ENCODE peak calls at places on chromosomes 7 and 10, in eight cellular contexts. Q is choroid plexus epithelial cell, N is SK-N-SH, V is colonic mucosa, A is endothelial cell, T is prostate gland, E is lung, I is cardiac fibroblast. W is an unnamed sample.

GRCh38 chr10:31263903-31264302 is 55.1 kb upstream of the ZEB1 start:
- DNase-seq in Q (peak), E (no peak), I (peak), N (no peak), T (no peak), A (no peak), V (no peak), W (no peak)

GRCh38 chr10:50360077-50360476 is 108.8 kb upstream of the ASAH2 start:
- DNase-seq in Q (no peak), N (no peak), E (no peak), I (no peak), V (no peak), T (no peak), A (no peak), W (no peak)

GRCh38 chr10:87632439-87632838 is 27.2 kb upstream of the PAPSS2 start:
- DNase-seq in T (no peak), E (no peak), N (no peak), A (no peak), Q (no peak), I (no peak), V (no peak), W (no peak)

GRCh38 chr7:27110163-27110976 is 7.9 kb upstream of the HOXA2 start:
- DNase-seq in V (peak), A (no peak), E (no peak), I (no peak), N (peak), Q (no peak), T (peak), W (no peak)

GRCh38 chr7:139588632-139589031 is 65.1 kb downstream of the CLEC2L start:
- DNase-seq in V (no peak), Q (peak), N (no peak), I (peak), E (no peak), T (no peak), A (no peak), W (peak)

GRCh38 chr7:72467237-72467636 is 55.1 kb upstream of the CALN1 start:
- DNase-seq in I (no peak), T (no peak), E (no peak), V (no peak), N (no peak), Q (no peak), A (no peak), W (no peak)

GRCh38 chr7:116258734-116259133 is 48.4 kb downstream of the TES start:
- DNase-seq in N (peak), T (peak), E (no peak), Q (peak), A (peak), V (peak), I (peak), W (no peak)

GRCh38 chr10:129773359-129773990 is 190.6 kb downstream of the EBF3 start:
- DNase-seq in E (no peak), N (no peak), I (no peak), T (no peak), A (no peak), Q (no peak), V (no peak), W (peak)

GRCh38 chr10:58752665-58753064 is 240.0 kb downstream of the BICC1 start:
- DNase-seq in N (no peak), T (no peak), I (no peak), E (no peak), V (no peak), Q (no peak), A (no peak), W (no peak)

GRCh38 chr10:128898133-128898915 is 568.7 kb upstream of the MGMT start:
- DNase-seq in V (no peak), E (peak), T (peak), Q (no peak), A (no peak), I (no peak), N (no peak), W (no peak)

GRCh38 chr7:108002726-108003590 is at the start of gene LAMB1:
- DNase-seq in V (peak), E (peak), Q (peak), T (peak), I (peak), A (peak), N (peak), W (peak)

GRCh38 chr7:96314402-96315108 is 7.3 kb downstream of the SLC25A13 start:
- DNase-seq in I (no peak), N (no peak), T (no peak), V (no peak), Q (peak), E (no peak), A (no peak), W (no peak)

GRCh38 chr7:142279616-142280015 is 21.8 kb upstream of the PRSS58 start:
- DNase-seq in I (no peak), T (no peak), N (no peak), A (no peak), Q (no peak), E (no peak), V (no peak), W (no peak)

GRCh38 chr7:82164813-82165212 is 278.8 kb downstream of the CACNA2D1 start:
- DNase-seq in Q (peak), I (peak), E (no peak), V (peak), T (no peak), A (no peak), N (peak), W (no peak)

GRCh38 chr10:32317795-32318194 is 29.2 kb downstream of the EPC1 start:
- DNase-seq in V (no peak), A (no peak), I (no peak), Q (no peak), E (no peak), N (no peak), T (no peak), W (no peak)

GRCh38 chr7:128091106-128091505 is 59.9 kb upstream of the LRRC4 start:
- DNase-seq in E (no peak), T (no peak), V (no peak), N (no peak), I (peak), Q (no peak), A (no peak), W (no peak)

GRCh38 chr7:37973915-37974314 is 53.5 kb downstream of the EPDR1 start:
- DNase-seq in N (no peak), A (no peak), V (no peak), T (no peak), I (no peak), E (no peak), Q (no peak), W (no peak)

GRCh38 chr10:79224992-79225391 is 122.3 kb upstream of the PPIF start:
- DNase-seq in V (no peak), I (no peak), A (no peak), E (no peak), N (no peak), Q (no peak), T (no peak), W (no peak)

GRCh38 chr7:149209518-149210269 is 14.3 kb downstream of the ZNF282 start:
- DNase-seq in N (peak), T (no peak), E (no peak), V (peak), A (peak), Q (peak), I (peak), W (no peak)

GRCh38 chr10:76583711-76584161 is 1053.9 kb downstream of the KCNMA1 start:
- DNase-seq in I (peak), T (no peak), N (no peak), Q (peak), A (no peak), V (no peak), E (no peak), W (no peak)

GRCh38 chr7:40682696-40683095 is 547.9 kb downstream of the SUGCT start:
- DNase-seq in Q (no peak), T (no peak), E (no peak), V (no peak), N (no peak), I (no peak), A (no peak), W (no peak)

GRCh38 chr10:71981024-71981867 is 17.1 kb downstream of the CHST3 start:
- DNase-seq in N (peak), I (peak), V (no peak), E (no peak), A (no peak), Q (peak), T (no peak), W (no peak)

GRCh38 chr7:156640949-156641485 is 443 bp downstream of the RNF32 start:
- DNase-seq in N (no peak), E (peak), I (peak), T (peak), Q (peak), V (peak), A (no peak), W (no peak)

GRCh38 chr7:123797673-123798526 is 47.1 kb upstream of the HYAL4 start:
- DNase-seq in T (peak), A (no peak), V (no peak), N (peak), E (peak), Q (peak), I (peak), W (no peak)

GRCh38 chr10:12801214-12802087 is 200.1 kb downstream of the CCDC3 start:
- DNase-seq in Q (no peak), A (no peak), E (no peak), V (no peak), N (no peak), T (no peak), I (no peak), W (no peak)

GRCh38 chr7:41879113-41879385 is 176.2 kb upstream of the INHBA start:
- DNase-seq in V (no peak), N (no peak), A (no peak), T (no peak), I (peak), E (no peak), Q (no peak), W (no peak)

GRCh38 chr7:82291931-82292330 is 151.6 kb downstream of the CACNA2D1 start:
- DNase-seq in I (peak), Q (no peak), A (no peak), T (no peak), V (no peak), N (no peak), E (no peak), W (no peak)

GRCh38 chr10:12766222-12766621 is 235.3 kb downstream of the CCDC3 start:
- DNase-seq in A (no peak), I (no peak), Q (no peak), T (no peak), V (no peak), N (no peak), E (no peak), W (no peak)

GRCh38 chr10:13792011-13792410 is 205.2 kb downstream of the PRPF18 start:
- DNase-seq in V (peak), T (peak), I (no peak), E (no peak), A (no peak), N (peak), Q (no peak), W (no peak)

GRCh38 chr10:124717911-124718734 is 26.1 kb downstream of the FAM53B start:
- DNase-seq in V (no peak), A (no peak), E (no peak), T (no peak), N (no peak), I (no peak), Q (no peak), W (no peak)

GRCh38 chr10:124722812-124723783 is 21.1 kb downstream of the FAM53B start:
- DNase-seq in Q (peak), V (no peak), N (no peak), E (no peak), I (no peak), A (no peak), T (no peak), W (no peak)

GRCh38 chr10:124717358-124717757 is 26.8 kb downstream of the FAM53B start:
- DNase-seq in N (no peak), Q (no peak), T (no peak), I (no peak), V (no peak), E (no peak), A (no peak), W (no peak)

GRCh38 chr10:124721295-124722052 is 22.7 kb downstream of the FAM53B start:
- DNase-seq in V (peak), A (no peak), I (peak), E (no peak), N (no peak), T (peak), Q (peak), W (no peak)

GRCh38 chr10:124719213-124719851 is 24.8 kb downstream of the FAM53B start:
- DNase-seq in T (peak), Q (peak), V (peak), A (peak), E (peak), I (peak), N (no peak), W (no peak)
- TF ChIP-seq CTCF in T (peak), Q (peak), V (peak), A (peak), E (peak), I (peak), N (no peak), W (peak)

DNA sequence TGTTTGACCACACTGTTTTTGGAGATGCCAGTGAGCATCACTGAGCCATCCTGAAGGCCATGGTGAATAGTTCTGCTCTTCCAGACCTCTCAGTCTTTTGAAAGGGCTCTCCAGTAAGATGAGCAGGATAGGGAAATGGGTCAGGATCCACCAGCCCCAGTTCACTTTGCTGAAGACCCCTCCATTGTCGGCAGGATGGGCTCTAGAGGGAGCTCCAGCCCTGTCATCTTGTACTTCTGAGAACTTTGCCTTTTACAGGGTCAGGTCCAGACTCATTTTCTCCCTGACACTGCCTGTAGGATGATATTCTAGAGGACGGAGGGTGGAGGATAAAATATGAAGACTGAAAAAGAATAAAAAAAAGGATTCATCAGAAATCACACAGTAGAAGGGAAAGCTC is 13.1 kb downstream of the LHFPL3 start:
- DNase-seq in A (peak), V (no peak), N (peak), T (no peak), I (no peak), Q (no peak), E (no peak), W (no peak)
- TF ChIP-seq CTCF in A (no peak), V (no peak), N (peak), T (no peak), I (no peak), Q (no peak), E (no peak), W (no peak)

DNA sequence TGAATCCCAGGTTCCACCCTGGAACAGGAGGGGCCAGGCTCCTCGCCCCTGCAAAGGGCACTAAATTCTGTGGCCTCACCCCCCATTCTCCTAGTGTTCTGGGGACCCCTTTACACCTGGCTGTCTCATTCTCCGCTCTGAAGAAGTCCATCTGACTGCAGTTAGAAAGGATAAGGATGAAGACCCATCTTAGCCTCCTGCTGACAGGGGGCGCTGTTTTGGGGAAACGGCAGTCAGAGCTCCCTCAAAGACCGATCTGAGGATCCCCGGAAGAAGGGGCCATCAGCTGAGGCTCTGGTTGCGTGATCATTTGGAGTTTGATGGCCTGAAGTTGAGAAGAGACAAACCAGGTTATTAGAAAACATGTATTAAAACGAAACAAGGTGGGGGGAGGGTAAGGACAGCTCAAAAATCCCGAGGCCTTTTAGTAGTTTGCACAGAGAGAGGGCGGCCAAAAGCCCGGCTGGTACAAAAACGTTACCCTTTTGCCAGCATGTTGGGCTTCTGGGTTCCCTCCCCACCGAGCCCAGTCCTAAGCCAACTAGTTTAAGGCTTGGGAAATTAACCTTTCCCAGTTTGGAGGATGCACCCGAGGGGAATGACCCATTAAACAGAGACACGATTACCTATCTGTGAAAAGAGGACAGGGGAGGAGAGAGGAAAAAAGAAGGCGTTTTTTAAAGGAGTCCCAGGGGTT is 102.8 kb downstream of the CHN2 start:
- DNase-seq in N (no peak), Q (no peak), V (no peak), A (peak), I (no peak), E (no peak), T (no peak), W (no peak)
- TF ChIP-seq CTCF in N (peak), Q (peak), V (no peak), A (peak), I (peak), E (no peak), T (no peak), W (peak)

GRCh38 chr10:29585488-29585976 is 49.2 kb downstream of the SVIL start:
- DNase-seq in Q (peak), V (no peak), N (no peak), I (peak), T (no peak), E (peak), A (no peak), W (peak)
- TF ChIP-seq CTCF in Q (no peak), V (no peak), N (no peak), I (no peak), T (no peak), E (no peak), A (no peak), W (no peak)

DNA sequence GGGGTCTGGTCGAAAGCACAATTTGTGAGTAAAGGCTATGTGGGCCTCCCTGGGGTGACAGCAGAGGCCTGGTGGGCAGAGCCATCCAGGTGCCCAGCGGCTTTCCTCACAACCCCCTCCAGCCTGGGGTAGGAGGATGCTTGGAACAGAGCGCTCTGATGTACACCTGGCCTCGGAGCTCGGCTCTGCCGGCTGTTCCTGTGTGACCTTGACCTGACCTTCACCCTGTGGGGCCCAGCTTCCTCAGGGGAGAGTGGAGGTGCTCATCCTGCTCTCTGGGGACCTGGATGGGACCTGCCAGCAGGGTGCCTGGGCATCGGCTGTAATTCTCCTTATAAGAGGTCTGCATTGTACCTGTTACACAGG is 28.9 kb downstream of the RET start:
- DNase-seq in I (no peak), N (no peak), Q (no peak), V (no peak), E (no peak), T (no peak), A (no peak), W (no peak)
- TF ChIP-seq CTCF in I (no peak), N (no peak), Q (no peak), V (no peak), E (no peak), T (no peak), A (peak), W (no peak)

GRCh38 chr7:129213828-129214227 is 11.0 kb upstream of the AHCYL2 start:
- DNase-seq in Q (peak), T (no peak), I (peak), N (peak), A (no peak), E (no peak), V (no peak), W (no peak)
- TF ChIP-seq CTCF in Q (peak), T (no peak), I (no peak), N (no peak), A (no peak), E (no peak), V (no peak), W (peak)

GRCh38 chr10:119497243-119497642 is 45.3 kb downstream of the RGS10 start:
- DNase-seq in T (no peak), A (no peak), V (no peak), N (no peak), Q (no peak), I (no peak), E (no peak), W (no peak)

GRCh38 chr10:119494224-119495060 is 48.1 kb downstream of the RGS10 start:
- DNase-seq in N (no peak), A (no peak), V (no peak), Q (peak), E (no peak), T (peak), I (peak), W (no peak)

GRCh38 chr10:119495061-119495505 is 47.4 kb downstream of the RGS10 start:
- DNase-seq in N (no peak), A (no peak), Q (no peak), T (no peak), E (no peak), I (no peak), V (no peak), W (no peak)

GRCh38 chr10:119495545-119495944 is 47.0 kb downstream of the RGS10 start:
- DNase-seq in E (no peak), V (no peak), Q (no peak), I (no peak), T (no peak), N (no peak), A (no peak), W (no peak)

DNA sequence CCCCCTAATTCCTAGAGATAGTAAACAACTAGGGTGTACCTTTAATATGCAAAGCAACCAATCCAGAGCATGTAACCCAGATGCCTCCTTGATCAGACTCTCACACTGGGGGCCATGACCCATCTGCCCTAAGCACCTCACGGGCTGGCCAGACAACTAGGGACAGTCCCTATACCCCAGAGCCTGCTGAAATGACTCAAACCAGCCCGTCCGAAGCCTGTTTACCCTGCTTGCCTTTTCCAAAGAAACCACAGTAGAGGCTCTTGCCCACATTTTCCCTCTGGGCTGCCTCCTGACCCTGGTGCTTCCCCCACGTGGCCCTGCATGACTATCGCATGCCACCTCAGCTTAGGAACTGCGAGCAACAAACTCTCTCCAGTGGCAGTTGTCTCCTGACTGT is 46.2 kb downstream of the RGS10 start:
- DNase-seq in E (no peak), Q (no peak), I (no peak), V (no peak), T (no peak), A (no peak), N (no peak), W (no peak)
- TF ChIP-seq CTCF in E (no peak), Q (no peak), I (no peak), V (no peak), T (no peak), A (no peak), N (no peak), W (no peak)

GRCh38 chr10:22105270-22105669 is 101.7 kb upstream of the DNAJC1 start:
- DNase-seq in A (no peak), Q (no peak), N (no peak), I (no peak), E (no peak), V (no peak), T (no peak), W (no peak)

DNA sequence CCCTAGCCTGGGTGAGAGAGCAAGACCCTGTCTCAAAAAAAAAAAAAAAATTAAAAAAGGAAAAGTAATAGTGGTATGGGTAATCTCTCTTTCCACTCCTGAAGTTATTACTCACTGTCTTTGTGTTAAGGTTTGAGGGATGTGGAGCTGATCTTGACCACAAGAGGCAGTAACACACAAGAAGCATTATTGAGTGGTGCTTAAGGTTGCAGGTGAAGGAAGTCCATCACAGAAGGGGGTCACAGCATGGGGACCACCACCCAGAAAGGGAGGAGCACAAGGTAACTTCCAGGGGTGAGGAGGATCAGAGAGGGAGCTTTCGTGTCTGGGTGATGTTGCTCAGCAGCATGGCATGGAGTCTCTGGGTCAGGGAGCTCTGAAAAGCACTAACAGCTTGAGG is 100.2 kb upstream of the DNAJC1 start:
- DNase-seq in N (peak), V (no peak), A (no peak), T (no peak), Q (peak), E (no peak), I (peak), W (no peak)
- TF ChIP-seq CTCF in N (peak), V (no peak), A (no peak), T (no peak), Q (peak), E (no peak), I (peak), W (peak)

W was measured in osteocyte.